ENCODE peak calls at places on chromosome 2, in ten cellular contexts. One of them, this sample, is unnamed.

GRCh38 chr2:37698931-37699481 is 27.6 kb upstream of the CDC42EP3 start:
- DNase-seq in A549: no peak
- DNase-seq in K562: no peak
- DNase-seq in tibial artery: no peak
- DNase-seq in stomach: no peak
- DNase-seq in CD4-positive, alpha-beta memory T cell: no peak
- DNase-seq in aorta: no peak
- DNase-seq in Caco-2: no peak
- DNase-seq in fibroblast of lung: no peak
- DNase-seq in GM23248: peak; percentile 46
- DNase-seq in this sample: no peak

GRCh38 chr2:118505436-118505835 is 342.0 kb downstream of the EN1 start:
- DNase-seq in A549: no peak
- DNase-seq in K562: no peak
- DNase-seq in tibial artery: no peak
- DNase-seq in stomach: no peak
- DNase-seq in CD4-positive, alpha-beta memory T cell: no peak
- DNase-seq in aorta: no peak
- DNase-seq in Caco-2: no peak
- DNase-seq in fibroblast of lung: no peak
- DNase-seq in GM23248: no peak
- DNase-seq in this sample: no peak

GRCh38 chr2:148814853-148815419 is 60.1 kb upstream of the KIF5C start:
- DNase-seq in A549: no peak
- DNase-seq in K562: no peak
- DNase-seq in tibial artery: no peak
- DNase-seq in stomach: peak; percentile 33
- DNase-seq in CD4-positive, alpha-beta memory T cell: no peak
- DNase-seq in aorta: no peak
- DNase-seq in Caco-2: no peak
- DNase-seq in fibroblast of lung: peak; percentile 17
- DNase-seq in GM23248: peak; percentile 32
- DNase-seq in this sample: no peak

GRCh38 chr2:72181616-72182015 is 34.0 kb upstream of the CYP26B1 start:
- DNase-seq in A549: no peak
- DNase-seq in K562: no peak
- DNase-seq in tibial artery: no peak
- DNase-seq in stomach: no peak
- DNase-seq in CD4-positive, alpha-beta memory T cell: no peak
- DNase-seq in aorta: no peak
- DNase-seq in Caco-2: no peak
- DNase-seq in fibroblast of lung: no peak
- DNase-seq in GM23248: no peak
- DNase-seq in this sample: peak; percentile 47

GRCh38 chr2:16226942-16227664 is 286.8 kb downstream of the MYCN start:
- DNase-seq in A549: no peak
- DNase-seq in K562: no peak
- DNase-seq in tibial artery: peak; percentile 47
- DNase-seq in stomach: no peak
- DNase-seq in CD4-positive, alpha-beta memory T cell: no peak
- DNase-seq in aorta: no peak
- DNase-seq in Caco-2: no peak
- DNase-seq in fibroblast of lung: no peak
- DNase-seq in GM23248: no peak
- DNase-seq in this sample: no peak

GRCh38 chr2:59490994-59491393 is 1062.5 kb downstream of the BCL11A start:
- DNase-seq in A549: no peak
- DNase-seq in K562: no peak
- DNase-seq in tibial artery: no peak
- DNase-seq in stomach: no peak
- DNase-seq in CD4-positive, alpha-beta memory T cell: no peak
- DNase-seq in aorta: no peak
- DNase-seq in Caco-2: no peak
- DNase-seq in fibroblast of lung: no peak
- DNase-seq in GM23248: no peak
- DNase-seq in this sample: no peak

GRCh38 chr2:55363636-55364035 is 56.0 kb downstream of the CCDC88A start:
- DNase-seq in A549: no peak
- DNase-seq in K562: no peak
- DNase-seq in tibial artery: no peak
- DNase-seq in stomach: no peak
- DNase-seq in CD4-positive, alpha-beta memory T cell: no peak
- DNase-seq in aorta: no peak
- DNase-seq in Caco-2: no peak
- DNase-seq in fibroblast of lung: no peak
- DNase-seq in GM23248: no peak
- DNase-seq in this sample: no peak

GRCh38 chr2:61948661-61949457 is 43.4 kb downstream of the COMMD1 start:
- DNase-seq in A549: no peak
- DNase-seq in K562: no peak
- DNase-seq in tibial artery: no peak
- DNase-seq in stomach: no peak
- DNase-seq in CD4-positive, alpha-beta memory T cell: no peak
- DNase-seq in aorta: no peak
- DNase-seq in Caco-2: peak; percentile 42
- DNase-seq in fibroblast of lung: no peak
- DNase-seq in GM23248: no peak
- DNase-seq in this sample: no peak

GRCh38 chr2:207448006-207448405 is 81.8 kb upstream of the CREB1 start:
- DNase-seq in A549: no peak
- DNase-seq in K562: no peak
- DNase-seq in tibial artery: no peak
- DNase-seq in stomach: no peak
- DNase-seq in CD4-positive, alpha-beta memory T cell: no peak
- DNase-seq in aorta: no peak
- DNase-seq in Caco-2: no peak
- DNase-seq in fibroblast of lung: no peak
- DNase-seq in GM23248: peak; percentile 33
- DNase-seq in this sample: no peak

GRCh38 chr2:1991126-1991525 is 246.8 kb upstream of the PXDN start:
- DNase-seq in A549: no peak
- DNase-seq in K562: no peak
- DNase-seq in tibial artery: no peak
- DNase-seq in stomach: no peak
- DNase-seq in CD4-positive, alpha-beta memory T cell: no peak
- DNase-seq in aorta: no peak
- DNase-seq in Caco-2: no peak
- DNase-seq in fibroblast of lung: no peak
- DNase-seq in GM23248: no peak
- DNase-seq in this sample: no peak

GRCh38 chr2:227826019-227826521 is 12.4 kb downstream of the CCL20 start:
- DNase-seq in A549: no peak
- DNase-seq in K562: no peak
- DNase-seq in tibial artery: no peak
- DNase-seq in stomach: no peak
- DNase-seq in CD4-positive, alpha-beta memory T cell: peak; percentile 47
- DNase-seq in aorta: no peak
- DNase-seq in Caco-2: no peak
- DNase-seq in fibroblast of lung: no peak
- DNase-seq in GM23248: no peak
- DNase-seq in this sample: no peak

GRCh38 chr2:238936162-238937052 is 88.5 kb downstream of the TWIST2 start:
- DNase-seq in A549: no peak
- DNase-seq in K562: no peak
- DNase-seq in tibial artery: peak; percentile 44
- DNase-seq in stomach: peak; percentile 14
- DNase-seq in CD4-positive, alpha-beta memory T cell: no peak
- DNase-seq in aorta: no peak
- DNase-seq in Caco-2: no peak
- DNase-seq in fibroblast of lung: no peak
- DNase-seq in GM23248: no peak
- DNase-seq in this sample: peak; percentile 66

GRCh38 chr2:98148968-98149697 is 62.2 kb downstream of the VWA3B start:
- DNase-seq in A549: peak; percentile 34
- DNase-seq in K562: peak; percentile 37
- DNase-seq in tibial artery: no peak
- DNase-seq in stomach: no peak
- DNase-seq in CD4-positive, alpha-beta memory T cell: peak; percentile 9
- DNase-seq in aorta: no peak
- DNase-seq in Caco-2: peak; percentile 45
- DNase-seq in fibroblast of lung: peak; percentile 83
- DNase-seq in GM23248: peak; percentile 45
- DNase-seq in this sample: no peak

GRCh38 chr2:27407798-27408491 is 1.4 kb downstream of the PPM1G start:
- DNase-seq in A549: peak; percentile 78
- DNase-seq in K562: peak; percentile 73
- DNase-seq in tibial artery: no peak
- DNase-seq in stomach: no peak
- DNase-seq in CD4-positive, alpha-beta memory T cell: no peak
- DNase-seq in aorta: no peak
- DNase-seq in Caco-2: peak; percentile 72
- DNase-seq in fibroblast of lung: peak; percentile 70
- DNase-seq in GM23248: peak; percentile 79
- DNase-seq in this sample: no peak

GRCh38 chr2:37631698-37632097 is 39.7 kb downstream of the CDC42EP3 start:
- DNase-seq in A549: no peak
- DNase-seq in K562: no peak
- DNase-seq in tibial artery: no peak
- DNase-seq in stomach: no peak
- DNase-seq in CD4-positive, alpha-beta memory T cell: no peak
- DNase-seq in aorta: no peak
- DNase-seq in Caco-2: no peak
- DNase-seq in fibroblast of lung: no peak
- DNase-seq in GM23248: no peak
- DNase-seq in this sample: no peak

GRCh38 chr2:177397501-177398289 is 5.1 kb downstream of the AGPS start:
- DNase-seq in A549: peak; percentile 70
- DNase-seq in K562: no peak
- DNase-seq in tibial artery: no peak
- DNase-seq in stomach: no peak
- DNase-seq in CD4-positive, alpha-beta memory T cell: no peak
- DNase-seq in aorta: no peak
- DNase-seq in Caco-2: peak; percentile 63
- DNase-seq in fibroblast of lung: peak; percentile 91
- DNase-seq in GM23248: peak; percentile 92
- DNase-seq in this sample: no peak

GRCh38 chr2:46277470-46278190 is 19.6 kb upstream of the EPAS1 start:
- DNase-seq in A549: no peak
- DNase-seq in K562: no peak
- DNase-seq in tibial artery: no peak
- DNase-seq in stomach: no peak
- DNase-seq in CD4-positive, alpha-beta memory T cell: no peak
- DNase-seq in aorta: no peak
- DNase-seq in Caco-2: no peak
- DNase-seq in fibroblast of lung: no peak
- DNase-seq in GM23248: peak; percentile 23
- DNase-seq in this sample: no peak

GRCh38 chr2:192775011-192775410 is 580.3 kb upstream of the TMEFF2 start:
- DNase-seq in A549: no peak
- DNase-seq in K562: no peak
- DNase-seq in tibial artery: no peak
- DNase-seq in stomach: no peak
- DNase-seq in CD4-positive, alpha-beta memory T cell: no peak
- DNase-seq in aorta: no peak
- DNase-seq in Caco-2: no peak
- DNase-seq in fibroblast of lung: no peak
- DNase-seq in GM23248: no peak
- DNase-seq in this sample: no peak

DNA sequence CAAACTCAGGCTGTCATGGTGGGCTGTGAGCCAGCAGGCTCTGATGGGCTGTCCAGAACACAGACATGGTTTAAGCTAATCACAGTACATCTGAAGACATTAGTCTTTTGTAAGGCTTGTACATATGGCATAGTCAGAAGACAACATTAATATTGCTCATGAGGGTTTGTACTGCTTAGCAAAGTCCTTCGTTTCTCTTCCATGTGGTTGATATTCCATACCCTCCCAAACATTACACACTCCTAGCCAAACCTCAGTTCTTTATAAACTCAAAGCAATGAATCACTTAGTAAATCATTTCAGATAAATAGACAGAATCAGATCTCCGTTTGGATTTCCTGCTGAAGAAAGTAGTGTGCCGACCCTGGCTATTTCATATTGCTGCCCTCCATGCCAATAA is 330.5 kb downstream of the RND3 start:
- DNase-seq in A549: no peak
- DNase-seq in K562: no peak
- DNase-seq in tibial artery: no peak
- DNase-seq in stomach: no peak
- DNase-seq in CD4-positive, alpha-beta memory T cell: no peak
- DNase-seq in aorta: no peak
- DNase-seq in Caco-2: no peak
- DNase-seq in fibroblast of lung: peak; percentile 67
- DNase-seq in GM23248: no peak
- DNase-seq in this sample: no peak
- H3K4me1 ChIP-seq in A549: peaks cover 42% of the 10 kb centered on the region
- H3K4me1 ChIP-seq in K562: no peaks in the 10 kb centered on the region
- H3K4me1 ChIP-seq in tibial artery: no peaks in the 10 kb centered on the region
- H3K4me1 ChIP-seq in stomach: peaks cover 14% of the 10 kb centered on the region
- H3K4me1 ChIP-seq in CD4-positive, alpha-beta memory T cell: no peaks in the 10 kb centered on the region
- H3K4me1 ChIP-seq in aorta: no peaks in the 10 kb centered on the region
- H3K4me1 ChIP-seq in Caco-2: no peaks in the 10 kb centered on the region
- H3K4me1 ChIP-seq in fibroblast of lung: peaks cover 5% of the 10 kb centered on the region
- H3K4me1 ChIP-seq in GM23248: no peaks in the 10 kb centered on the region
- H3K4me1 ChIP-seq in this sample: no peaks in the 10 kb centered on the region

DNA sequence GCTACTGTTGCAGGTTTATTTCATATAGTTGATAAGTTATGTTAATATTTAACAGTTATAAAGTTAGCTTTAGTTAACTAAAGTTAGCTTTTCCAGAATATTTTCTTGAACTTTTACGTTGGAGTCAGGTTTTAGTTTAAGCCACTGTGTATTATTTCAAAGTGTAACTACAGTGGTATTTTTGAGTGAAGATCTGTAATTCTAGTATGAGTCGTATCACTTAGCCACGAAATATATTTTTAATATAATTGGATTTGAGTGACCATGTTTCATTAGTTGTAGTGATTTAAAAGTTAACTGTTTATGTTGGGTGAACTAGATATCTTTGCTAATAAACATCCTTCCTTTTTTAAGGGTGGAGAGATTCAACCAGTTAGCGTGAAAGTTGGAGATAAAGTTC is 2.5 kb downstream of the HSPE1 start:
- DNase-seq in A549: no peak
- DNase-seq in K562: no peak
- DNase-seq in tibial artery: no peak
- DNase-seq in stomach: no peak
- DNase-seq in CD4-positive, alpha-beta memory T cell: no peak
- DNase-seq in aorta: no peak
- DNase-seq in Caco-2: no peak
- DNase-seq in fibroblast of lung: no peak
- DNase-seq in GM23248: no peak
- DNase-seq in this sample: no peak
- H3K4me3 ChIP-seq in A549: peak overlapping the region; percentile 86
- H3K4me3 ChIP-seq in K562: peak overlapping the region; percentile 74
- H3K4me3 ChIP-seq in tibial artery: no peak overlapping the region
- H3K4me3 ChIP-seq in stomach: no peak overlapping the region
- H3K4me3 ChIP-seq in CD4-positive, alpha-beta memory T cell: no peak overlapping the region
- H3K4me3 ChIP-seq in aorta: no peak overlapping the region
- H3K4me3 ChIP-seq in Caco-2: no peak overlapping the region
- H3K4me3 ChIP-seq in fibroblast of lung: no peak overlapping the region
- H3K4me3 ChIP-seq in GM23248: no peak overlapping the region
- H3K4me3 ChIP-seq in this sample: no peak overlapping the region

GRCh38 chr2:65357095-65357958 is 75.1 kb downstream of the SPRED2 start:
- DNase-seq in A549: no peak
- DNase-seq in K562: no peak
- DNase-seq in tibial artery: no peak
- DNase-seq in stomach: no peak
- DNase-seq in CD4-positive, alpha-beta memory T cell: no peak
- DNase-seq in aorta: no peak
- DNase-seq in Caco-2: no peak
- DNase-seq in fibroblast of lung: no peak
- DNase-seq in GM23248: no peak
- DNase-seq in this sample: peak; percentile 72
- H3K4me1 ChIP-seq in A549: peaks cover 13% of the 10 kb centered on the region
- H3K4me1 ChIP-seq in K562: peaks cover 19% of the 10 kb centered on the region
- H3K4me1 ChIP-seq in tibial artery: peaks cover 6% of the 10 kb centered on the region
- H3K4me1 ChIP-seq in stomach: peaks cover 53% of the 10 kb centered on the region
- H3K4me1 ChIP-seq in CD4-positive, alpha-beta memory T cell: no peaks in the 10 kb centered on the region
- H3K4me1 ChIP-seq in aorta: peaks cover 12% of the 10 kb centered on the region
- H3K4me1 ChIP-seq in Caco-2: peaks cover 45% of the 10 kb centered on the region
- H3K4me1 ChIP-seq in fibroblast of lung: peaks cover 28% of the 10 kb centered on the region
- H3K4me1 ChIP-seq in GM23248: peaks cover 67% of the 10 kb centered on the region
- H3K4me1 ChIP-seq in this sample: peaks cover 14% of the 10 kb centered on the region

GRCh38 chr2:42127425-42128424 is 41.4 kb upstream of the EML4 start:
- DNase-seq in A549: no peak
- DNase-seq in K562: no peak
- DNase-seq in tibial artery: no peak
- DNase-seq in stomach: no peak
- DNase-seq in CD4-positive, alpha-beta memory T cell: peak; percentile 71
- DNase-seq in aorta: no peak
- DNase-seq in Caco-2: no peak
- DNase-seq in fibroblast of lung: no peak
- DNase-seq in GM23248: no peak
- DNase-seq in this sample: no peak
- H3K4me3 ChIP-seq in A549: no peak overlapping the region
- H3K4me3 ChIP-seq in K562: no peak overlapping the region
- H3K4me3 ChIP-seq in tibial artery: no peak overlapping the region
- H3K4me3 ChIP-seq in stomach: no peak overlapping the region
- H3K4me3 ChIP-seq in CD4-positive, alpha-beta memory T cell: no peak overlapping the region
- H3K4me3 ChIP-seq in aorta: no peak overlapping the region
- H3K4me3 ChIP-seq in Caco-2: no peak overlapping the region
- H3K4me3 ChIP-seq in fibroblast of lung: no peak overlapping the region
- H3K4me3 ChIP-seq in GM23248: no peak overlapping the region
- H3K4me3 ChIP-seq in this sample: no peak overlapping the region

This sample was measured in esophagus muscularis mucosa.